ENCODE peak calls at places on chromosomes 6 and 20, in four cellular contexts. One of them, this sample, is unnamed.
A peak's percentile ranks its signal among the peaks of the same experiment; 100 is the strongest.

GRCh38 chr20:38812915-38813573 is 7.5 kb downstream of the PPP1R16B start:
- DNase-seq in iris pigment epithelial cell: no peak
- DNase-seq in HT-29: no peak
- DNase-seq in activated CD8-positive, alpha-beta T cell treated with anti-CD3 and anti-CD28 coated beads for 36 hours: no peak
- DNase-seq in this sample: no peak

GRCh38 chr20:48802216-48802615 is 25.6 kb downstream of the PREX1 start:
- DNase-seq in iris pigment epithelial cell: no peak
- DNase-seq in HT-29: no peak
- DNase-seq in activated CD8-positive, alpha-beta T cell treated with anti-CD3 and anti-CD28 coated beads for 36 hours: no peak
- DNase-seq in this sample: no peak

GRCh38 chr6:157647261-157647915 is 175.7 kb upstream of the SNX9 start:
- DNase-seq in iris pigment epithelial cell: no peak
- DNase-seq in HT-29: no peak
- DNase-seq in activated CD8-positive, alpha-beta T cell treated with anti-CD3 and anti-CD28 coated beads for 36 hours: peak; percentile 55
- DNase-seq in this sample: no peak

GRCh38 chr6:122428781-122429180 is 29.3 kb downstream of the HSF2 start:
- DNase-seq in iris pigment epithelial cell: no peak
- DNase-seq in HT-29: no peak
- DNase-seq in activated CD8-positive, alpha-beta T cell treated with anti-CD3 and anti-CD28 coated beads for 36 hours: no peak
- DNase-seq in this sample: no peak

GRCh38 chr6:79669766-79670165 is 38.6 kb downstream of the SH3BGRL2 start:
- DNase-seq in iris pigment epithelial cell: no peak
- DNase-seq in HT-29: no peak
- DNase-seq in activated CD8-positive, alpha-beta T cell treated with anti-CD3 and anti-CD28 coated beads for 36 hours: no peak
- DNase-seq in this sample: no peak

GRCh38 chr6:87078983-87079616 is 15.8 kb downstream of the CGA start:
- DNase-seq in iris pigment epithelial cell: peak; percentile 67
- DNase-seq in HT-29: peak; percentile 79
- DNase-seq in activated CD8-positive, alpha-beta T cell treated with anti-CD3 and anti-CD28 coated beads for 36 hours: peak; percentile 77
- DNase-seq in this sample: peak; percentile 69

GRCh38 chr20:35660122-35660937 is 4.4 kb downstream of the CPNE1 start:
- DNase-seq in iris pigment epithelial cell: no peak
- DNase-seq in HT-29: no peak
- DNase-seq in activated CD8-positive, alpha-beta T cell treated with anti-CD3 and anti-CD28 coated beads for 36 hours: peak; percentile 57
- DNase-seq in this sample: no peak

GRCh38 chr6:80145921-80146320 is 39.5 kb downstream of the BCKDHB start:
- DNase-seq in iris pigment epithelial cell: no peak
- DNase-seq in HT-29: no peak
- DNase-seq in activated CD8-positive, alpha-beta T cell treated with anti-CD3 and anti-CD28 coated beads for 36 hours: no peak
- DNase-seq in this sample: no peak

GRCh38 chr6:156455847-156456246 is 321.3 kb upstream of the ARID1B start:
- DNase-seq in iris pigment epithelial cell: no peak
- DNase-seq in HT-29: no peak
- DNase-seq in activated CD8-positive, alpha-beta T cell treated with anti-CD3 and anti-CD28 coated beads for 36 hours: no peak
- DNase-seq in this sample: no peak

GRCh38 chr6:122997541-122998150 is 1.6 kb downstream of the CLVS2 start:
- DNase-seq in iris pigment epithelial cell: no peak
- DNase-seq in HT-29: no peak
- DNase-seq in activated CD8-positive, alpha-beta T cell treated with anti-CD3 and anti-CD28 coated beads for 36 hours: no peak
- DNase-seq in this sample: no peak

GRCh38 chr20:61420056-61420455 is 168.0 kb downstream of the CDH4 start:
- DNase-seq in iris pigment epithelial cell: no peak
- DNase-seq in HT-29: no peak
- DNase-seq in activated CD8-positive, alpha-beta T cell treated with anti-CD3 and anti-CD28 coated beads for 36 hours: no peak
- DNase-seq in this sample: no peak

GRCh38 chr6:133551436-133551835 is 310.3 kb downstream of the EYA4 start:
- DNase-seq in iris pigment epithelial cell: peak; percentile 43
- DNase-seq in HT-29: no peak
- DNase-seq in activated CD8-positive, alpha-beta T cell treated with anti-CD3 and anti-CD28 coated beads for 36 hours: no peak
- DNase-seq in this sample: no peak

GRCh38 chr6:27139753-27140522 is 107.6 kb upstream of the PRSS16 start:
- DNase-seq in iris pigment epithelial cell: peak; percentile 23
- DNase-seq in HT-29: no peak
- DNase-seq in activated CD8-positive, alpha-beta T cell treated with anti-CD3 and anti-CD28 coated beads for 36 hours: peak; percentile 61
- DNase-seq in this sample: no peak